ENCODE peak calls at places on chromosomes 16 and 17, in nine cellular contexts. S, Q, U, Y, L, H, X, R and O are unnamed samples.

GRCh38 chr16:560701-561412 is 663 bp downstream of the PRR35 start:
- DNase-seq in X (no peak), S (no peak), H (no peak), Y (no peak), L (no peak), Q (no peak), R (no peak), U (no peak), O (no peak)

GRCh38 chr16:71428883-71429282 is 13.0 kb downstream of the TLE7 start:
- DNase-seq in R (no peak), S (no peak), Q (no peak), U (no peak), Y (no peak), L (peak; percentile 48), X (no peak), H (no peak), O (no peak)

GRCh38 chr17:63395075-63395815 is 50.9 kb downstream of the CYB561 start:
- DNase-seq in Q (peak; percentile 92), R (no peak), Y (no peak), H (no peak), X (no peak), L (peak; percentile 79), U (peak; percentile 26), S (no peak), O (no peak)

GRCh38 chr17:4852504-4853075 is 19.4 kb downstream of the MINK1 start:
- DNase-seq in R (no peak), H (no peak), U (no peak), S (no peak), X (peak; percentile 29), Q (peak; percentile 64), L (peak; percentile 56), Y (no peak), O (no peak)

GRCh38 chr17:79669861-79670260 is 59.0 kb upstream of the RBFOX3 start:
- DNase-seq in H (no peak), X (no peak), Q (no peak), S (no peak), L (no peak), R (no peak), Y (no peak), U (no peak), O (no peak)

GRCh38 chr17:21286771-21287702 is 2.5 kb downstream of the MAP2K3 start:
- DNase-seq in Q (no peak), S (no peak), X (no peak), H (no peak), U (no peak), Y (no peak), R (no peak), L (no peak), O (no peak)

GRCh38 chr17:34740936-34741515 is 161.6 kb downstream of the TMEM132E start:
- DNase-seq in X (no peak), H (no peak), R (no peak), L (no peak), Y (no peak), U (no peak), Q (no peak), S (no peak), O (no peak)

GRCh38 chr17:66839616-66840015 is 4.7 kb downstream of the CACNG5 start:
- DNase-seq in H (no peak), Q (no peak), Y (no peak), R (no peak), L (no peak), X (no peak), U (no peak), S (no peak), O (no peak)

DNA sequence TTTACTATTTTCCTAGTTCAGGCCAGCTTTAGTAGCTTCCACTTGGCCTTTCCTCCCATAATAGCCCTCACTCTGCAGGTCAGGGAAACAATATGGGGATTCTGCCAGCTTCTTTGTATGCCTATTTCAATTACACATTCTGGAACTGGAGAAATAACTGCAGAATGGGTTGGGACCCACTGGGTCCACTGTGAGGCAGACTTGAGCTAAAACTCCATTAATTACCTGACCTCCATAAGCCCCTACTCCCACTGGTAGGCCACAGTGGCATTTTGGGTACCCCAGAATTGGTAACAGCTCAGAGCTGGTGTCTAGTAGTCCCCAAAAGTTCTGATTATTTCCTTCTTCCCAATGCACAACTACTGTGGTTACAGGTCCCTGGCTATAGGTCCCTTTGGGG is 16.7 kb upstream of the TENT4B start:
- DNase-seq in S (no peak), R (peak; percentile 30), X (no peak), H (no peak), L (no peak), Q (no peak), U (no peak), Y (no peak), O (no peak)
- TF ChIP-seq CTCF in S (no peak), R (peak; percentile 41), X (no peak), H (peak; percentile 20), L (no peak), Q (no peak), U (no peak), Y (no peak), O (no peak)

GRCh38 chr16:21156767-21157467 is 1.6 kb upstream of the LDAF1 start:
- DNase-seq in U (peak; percentile 52), L (peak; percentile 89), Y (peak; percentile 37), H (peak; percentile 32), X (peak; percentile 56), Q (peak; percentile 94), S (peak; percentile 57), R (peak; percentile 86), O (no peak)
- TF ChIP-seq CTCF in U (peak; percentile 44), L (peak; percentile 72), Y (peak; percentile 56), H (peak; percentile 65), X (peak; percentile 65), Q (peak; percentile 69), S (peak; percentile 43), R (peak; percentile 72), O (peak; percentile 42)

DNA sequence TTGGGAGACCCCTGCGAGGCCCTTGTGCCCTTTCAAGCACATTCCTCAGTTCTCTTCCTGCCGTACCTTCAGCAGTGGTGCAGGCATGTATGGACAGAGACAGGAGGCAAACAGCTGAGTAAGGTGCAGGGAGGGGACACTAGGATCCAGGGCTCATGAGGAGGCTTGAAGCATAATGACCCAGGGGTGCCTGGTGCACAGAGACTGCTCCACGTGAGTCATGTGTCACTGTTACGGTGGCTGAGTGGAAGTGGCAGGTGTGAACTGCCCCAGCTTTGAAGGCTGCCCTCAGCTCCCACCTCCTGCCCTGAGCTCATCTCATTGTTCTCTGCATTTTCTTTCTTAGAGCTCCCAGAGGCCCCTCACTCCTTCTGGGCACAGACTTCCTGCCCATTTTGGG is 124.8 kb downstream of the NTN1 start:
- DNase-seq in U (no peak), R (no peak), H (no peak), X (no peak), Y (no peak), Q (no peak), S (no peak), L (no peak), O (no peak)
- TF ChIP-seq CTCF in U (no peak), R (no peak), H (no peak), X (no peak), Y (no peak), Q (no peak), S (no peak), L (no peak), O (no peak)

GRCh38 chr17:41615454-41615853 is 2.9 kb upstream of the KRT16 start:
- DNase-seq in L (no peak), H (no peak), S (no peak), X (no peak), R (peak; percentile 62), Q (no peak), Y (no peak), U (no peak), O (no peak)
- TF ChIP-seq CTCF in L (no peak), H (no peak), S (no peak), X (no peak), R (no peak), Q (no peak), Y (no peak), U (no peak), O (no peak)

DNA sequence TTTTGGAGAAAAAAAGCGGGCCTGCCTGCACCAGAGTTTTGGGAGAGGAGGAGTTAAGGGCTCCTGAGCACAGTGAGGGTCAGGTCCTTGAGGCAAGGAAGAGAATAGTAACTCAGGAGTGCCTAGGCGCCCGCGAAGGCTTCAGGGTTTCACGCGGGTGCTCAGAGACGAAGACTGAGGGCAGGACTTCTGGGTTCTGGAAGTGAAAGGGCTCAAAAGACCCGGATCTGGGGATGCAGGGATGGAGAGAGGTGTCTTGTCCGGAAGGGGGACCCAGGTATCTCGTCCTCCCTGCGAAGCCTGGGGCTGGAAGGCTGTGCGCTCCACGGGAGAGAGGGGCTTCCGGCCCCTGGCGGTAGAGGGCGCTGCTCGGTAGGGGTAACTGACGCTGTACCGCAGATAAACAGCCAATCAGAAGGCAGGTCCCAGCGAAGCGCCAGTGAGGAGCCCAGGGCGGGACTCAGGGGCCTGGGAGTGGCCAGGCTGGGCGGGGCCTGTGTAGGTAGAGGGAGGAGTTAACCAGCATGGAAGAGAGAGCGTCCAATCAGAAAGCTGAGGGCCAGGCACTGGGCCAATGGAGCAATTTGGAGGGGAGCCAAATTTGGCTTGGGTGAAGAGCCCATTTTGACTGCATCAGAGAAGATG is 729 bp downstream of the TGFB1I1 start:
- DNase-seq in X (peak; percentile 78), H (peak; percentile 58), S (peak; percentile 74), R (peak; percentile 92), U (peak; percentile 46), L (peak; percentile 96), Y (peak; percentile 59), Q (peak; percentile 91), O (peak; percentile 68)
- TF ChIP-seq CTCF in X (peak; percentile 75), H (peak; percentile 10), S (no peak), R (peak; percentile 90), U (peak; percentile 65), L (peak; percentile 89), Y (peak; percentile 50), Q (peak; percentile 76), O (peak; percentile 28)

GRCh38 chr16:21982108-21982507 is 18.8 kb downstream of the PDZD9 start:
- DNase-seq in S (no peak), X (no peak), H (no peak), R (no peak), Y (no peak), Q (no peak), U (no peak), L (no peak), O (no peak)

GRCh38 chr16:21985524-21985923 is 15.4 kb downstream of the PDZD9 start:
- DNase-seq in R (no peak), S (no peak), L (no peak), U (no peak), X (no peak), H (no peak), Y (no peak), Q (no peak), O (no peak)

GRCh38 chr16:21984062-21984461 is 16.9 kb downstream of the PDZD9 start:
- DNase-seq in X (no peak), H (no peak), L (no peak), Y (no peak), Q (no peak), R (no peak), U (no peak), S (no peak), O (no peak)

GRCh38 chr16:21980032-21980431 is 20.9 kb downstream of the PDZD9 start:
- DNase-seq in U (no peak), L (no peak), Y (no peak), R (no peak), S (no peak), X (no peak), H (no peak), Q (no peak), O (no peak)
- TF ChIP-seq CTCF in U (no peak), L (no peak), Y (no peak), R (no peak), S (no peak), X (no peak), H (no peak), Q (no peak), O (no peak)

GRCh38 chr16:70158261-70158939 is 15.2 kb upstream of the CLEC18C start:
- DNase-seq in R (peak; percentile 37), Y (no peak), Q (no peak), H (peak; percentile 12), S (no peak), U (no peak), X (no peak), L (no peak), O (no peak)
- TF ChIP-seq CTCF in R (no peak), Y (no peak), Q (no peak), H (peak; percentile 46), S (no peak), U (no peak), X (no peak), L (no peak), O (no peak)